ENCODE peak calls at places on chromosomes 11 and 22, in seven cellular contexts. U is effector memory CD4-positive, alpha-beta T cell; I is PC-3; F is cardiac muscle cell; J is brain microvascular endothelial cell; V is uterus; X is neuronal stem cell. G is an unnamed sample. For H3K27me3, the result is how much of the 10 kb centered on the place peaks cover.

GRCh38 chr11:2400761-2401435 is 348 bp downstream of the TSSC4 start:
- DNase-seq in X (no peak), U (no peak), F (no peak), I (no peak), J (no peak), V (no peak), G (no peak)

GRCh38 chr11:1448166-1448825 is 38.3 kb downstream of the MOB2 start:
- DNase-seq in X (no peak), U (no peak), V (no peak), F (no peak), J (no peak), I (no peak), G (no peak)

GRCh38 chr22:35961480-35961902 is 67.1 kb downstream of the RBFOX2 start:
- DNase-seq in V (peak), X (peak), I (no peak), F (peak), J (peak), U (no peak), G (no peak)

GRCh38 chr11:66529655-66530054 is 16.2 kb downstream of the ZDHHC24 start:
- DNase-seq in F (no peak), X (no peak), V (no peak), I (no peak), J (no peak), U (no peak), G (no peak)

GRCh38 chr22:25109878-25110595 is 89.6 kb upstream of the CRYBB3 start:
- DNase-seq in U (no peak), X (no peak), V (no peak), F (no peak), I (no peak), J (no peak), G (no peak)

GRCh38 chr11:70201876-70202861 is 927 bp upstream of the FADD start:
- DNase-seq in X (no peak), I (no peak), F (no peak), V (no peak), J (no peak), U (no peak), G (no peak)

GRCh38 chr11:57812634-57813033 is 51.0 kb downstream of the CTNND1 start:
- DNase-seq in U (no peak), I (no peak), X (no peak), F (no peak), V (no peak), J (no peak), G (no peak)

GRCh38 chr11:68998390-68998911 is 14.6 kb downstream of the MRGPRF start:
- DNase-seq in J (no peak), U (no peak), I (peak), X (no peak), F (peak), V (no peak), G (no peak)

GRCh38 chr11:101446238-101446637 is 137.6 kb downstream of the TRPC6 start:
- DNase-seq in X (no peak), I (peak), V (no peak), F (no peak), U (no peak), J (peak), G (no peak)

GRCh38 chr11:103995896-103996295 is 40.5 kb upstream of the DDI1 start:
- DNase-seq in I (no peak), F (no peak), V (no peak), X (no peak), J (no peak), U (no peak), G (no peak)

GRCh38 chr11:75516140-75516539 is 9.6 kb downstream of the GDPD5 start:
- DNase-seq in X (no peak), F (no peak), J (no peak), I (no peak), V (no peak), U (no peak), G (no peak)

GRCh38 chr11:94504689-94505293 is 7.5 kb upstream of the C11orf97 start:
- DNase-seq in J (peak), X (peak), I (peak), U (no peak), V (no peak), F (peak), G (no peak)

GRCh38 chr11:70556884-70557741 is 158.8 kb downstream of the CTTN start:
- DNase-seq in F (no peak), I (peak), X (no peak), J (no peak), U (no peak), V (no peak), G (no peak)

GRCh38 chr22:36497910-36498669 is 8.8 kb downstream of the FOXRED2 start:
- DNase-seq in I (no peak), F (no peak), V (no peak), J (no peak), U (no peak), X (no peak), G (no peak)

GRCh38 chr11:90229791-90230190 is 6.9 kb upstream of the CHORDC1 start:
- DNase-seq in V (no peak), J (peak), U (no peak), X (no peak), F (no peak), I (no peak), G (no peak)

GRCh38 chr11:84922212-84922805 is 704.8 kb downstream of the DLG2 start:
- DNase-seq in V (no peak), I (no peak), X (no peak), U (no peak), J (no peak), F (peak), G (no peak)

GRCh38 chr11:84923489-84923888 is 703.7 kb downstream of the DLG2 start:
- DNase-seq in U (no peak), F (no peak), J (no peak), X (no peak), I (no peak), V (no peak), G (no peak)

GRCh38 chr11:84924290-84924689 is 702.9 kb downstream of the DLG2 start:
- DNase-seq in X (no peak), J (no peak), V (no peak), U (no peak), I (no peak), F (peak), G (no peak)

GRCh38 chr11:84922836-84923235 is 704.3 kb downstream of the DLG2 start:
- DNase-seq in J (no peak), I (no peak), F (peak), V (no peak), U (no peak), X (no peak), G (no peak)
- H3K4me3 ChIP-seq in J (peak), I (peak), F (peak), V (peak), U (no peak), X (peak), G (no peak)

GRCh38 chr22:42035256-42035655 is 35.4 kb downstream of the NAGA start:
- DNase-seq in F (no peak), J (no peak), X (no peak), V (no peak), I (no peak), U (no peak), G (no peak)
- H3K27ac ChIP-seq in F (no peak), J (no peak), X (no peak), V (no peak), I (no peak), U (no peak), G (no peak)

GRCh38 chr22:19772673-19773469 is 12.3 kb downstream of the TBX1 start:
- DNase-seq in F (no peak), U (no peak), V (no peak), I (no peak), X (no peak), J (no peak), G (no peak)

GRCh38 chr22:19775496-19776325 is 15.1 kb downstream of the TBX1 start:
- DNase-seq in I (no peak), F (no peak), J (no peak), V (no peak), X (no peak), U (no peak), G (no peak)

GRCh38 chr22:19772422-19772672 is 11.8 kb downstream of the TBX1 start:
- DNase-seq in F (no peak), V (no peak), I (no peak), X (no peak), U (no peak), J (no peak), G (no peak)

GRCh38 chr22:19774628-19775027 is 14.1 kb downstream of the TBX1 start:
- DNase-seq in U (no peak), V (no peak), X (no peak), F (no peak), J (no peak), I (no peak), G (no peak)

GRCh38 chr22:19773470-19774040 is 13.0 kb downstream of the TBX1 start:
- DNase-seq in J (no peak), U (no peak), X (no peak), I (no peak), V (no peak), F (no peak), G (no peak)
- H3K27me3 ChIP-seq in J (under half), U (under half), X (under half), I (under half), V (under half), F (half or more), G (under half)

GRCh38 chr11:60095477-60096120 is 7.1 kb downstream of the MS4A2 start:
- DNase-seq in X (no peak), F (no peak), V (no peak), U (no peak), J (no peak), I (no peak), G (no peak)
- H3K4me3 ChIP-seq in X (no peak), F (no peak), V (no peak), U (no peak), J (no peak), I (no peak), G (no peak)

GRCh38 chr11:112277029-112277428 is 16.4 kb upstream of the PLET1 start:
- DNase-seq in U (no peak), F (no peak), X (no peak), V (no peak), I (no peak), J (no peak), G (no peak)

GRCh38 chr11:112280268-112281126 is 19.8 kb upstream of the PLET1 start:
- DNase-seq in J (peak), X (peak), F (peak), I (peak), U (peak), V (peak), G (peak)

GRCh38 chr11:112279901-112280267 is 19.2 kb upstream of the PLET1 start:
- DNase-seq in F (peak), U (peak), V (peak), I (peak), X (peak), J (peak), G (peak)

GRCh38 chr11:112277937-112278336 is 17.3 kb upstream of the PLET1 start:
- DNase-seq in J (no peak), V (no peak), I (no peak), X (no peak), F (no peak), U (no peak), G (no peak)

DNA sequence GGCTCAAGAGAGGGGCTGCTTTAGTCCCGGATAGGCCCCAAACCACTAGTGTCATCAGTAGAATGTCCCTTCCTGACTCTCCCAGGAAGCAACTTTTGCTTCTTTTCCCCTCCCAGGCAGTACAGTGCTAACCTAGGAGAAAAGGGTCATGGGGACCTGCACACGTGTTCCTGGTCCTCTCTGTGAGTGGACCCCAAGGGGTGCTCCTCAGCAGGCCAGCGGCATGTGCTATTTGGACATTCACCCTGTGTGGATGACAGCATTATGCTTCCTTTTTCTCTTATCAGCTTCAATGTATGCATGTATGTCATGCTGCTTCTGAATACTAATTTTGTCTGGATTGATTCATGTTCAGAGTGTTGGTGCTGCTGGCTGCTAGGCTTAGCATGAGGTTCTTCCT is 18.1 kb upstream of the PLET1 start:
- DNase-seq in I (no peak), V (no peak), U (no peak), J (no peak), F (no peak), X (no peak), G (no peak)
- H3K27ac ChIP-seq in I (no peak), V (no peak), U (no peak), J (no peak), F (no peak), X (no peak), G (no peak)